ENCODE peak calls at places on chromosomes 11 and 22, in eight cellular contexts. One of them, this sample, is unnamed.

GRCh38 chr11:41659990-41660389 is 200.5 kb upstream of the LRRC4C start:
- DNase-seq in A549: no peak
- DNase-seq in sigmoid colon: no peak
- DNase-seq in gastrocnemius medialis: no peak
- DNase-seq in esophagus squamous epithelium: no peak
- DNase-seq in tibial nerve: no peak
- DNase-seq in HepG2: no peak
- DNase-seq in spleen: no peak
- DNase-seq in this sample: no peak

GRCh38 chr11:65436412-65437032 is 13.9 kb downstream of the NEAT1 start:
- DNase-seq in A549: no peak
- DNase-seq in sigmoid colon: peak
- DNase-seq in gastrocnemius medialis: no peak
- DNase-seq in esophagus squamous epithelium: no peak
- DNase-seq in tibial nerve: no peak
- DNase-seq in HepG2: no peak
- DNase-seq in spleen: no peak
- DNase-seq in this sample: no peak

GRCh38 chr22:41831828-41832552 is 915 bp upstream of the SREBF2 start:
- DNase-seq in A549: no peak
- DNase-seq in sigmoid colon: no peak
- DNase-seq in gastrocnemius medialis: no peak
- DNase-seq in esophagus squamous epithelium: no peak
- DNase-seq in tibial nerve: no peak
- DNase-seq in HepG2: no peak
- DNase-seq in spleen: no peak
- DNase-seq in this sample: no peak

GRCh38 chr11:11782532-11783110 is 59.2 kb upstream of the USP47 start:
- DNase-seq in A549: no peak
- DNase-seq in sigmoid colon: no peak
- DNase-seq in gastrocnemius medialis: peak
- DNase-seq in esophagus squamous epithelium: no peak
- DNase-seq in tibial nerve: no peak
- DNase-seq in HepG2: no peak
- DNase-seq in spleen: no peak
- DNase-seq in this sample: no peak

GRCh38 chr11:77303328-77303727 is 1.8 kb upstream of the GDPD4 start:
- DNase-seq in A549: no peak
- DNase-seq in sigmoid colon: no peak
- DNase-seq in gastrocnemius medialis: no peak
- DNase-seq in esophagus squamous epithelium: no peak
- DNase-seq in tibial nerve: no peak
- DNase-seq in HepG2: no peak
- DNase-seq in spleen: no peak
- DNase-seq in this sample: no peak

GRCh38 chr22:28207281-28208030 is 288.4 kb upstream of the PITPNB start:
- DNase-seq in A549: no peak
- DNase-seq in sigmoid colon: no peak
- DNase-seq in gastrocnemius medialis: no peak
- DNase-seq in esophagus squamous epithelium: no peak
- DNase-seq in tibial nerve: no peak
- DNase-seq in HepG2: no peak
- DNase-seq in spleen: no peak
- DNase-seq in this sample: no peak

GRCh38 chr11:36186340-36186739 is 102.9 kb downstream of the COMMD9 start:
- DNase-seq in A549: no peak
- DNase-seq in sigmoid colon: no peak
- DNase-seq in gastrocnemius medialis: peak
- DNase-seq in esophagus squamous epithelium: no peak
- DNase-seq in tibial nerve: peak
- DNase-seq in HepG2: no peak
- DNase-seq in spleen: no peak
- DNase-seq in this sample: no peak

GRCh38 chr22:40401532-40401931 is 31.1 kb downstream of the SGSM3 start:
- DNase-seq in A549: no peak
- DNase-seq in sigmoid colon: no peak
- DNase-seq in gastrocnemius medialis: no peak
- DNase-seq in esophagus squamous epithelium: no peak
- DNase-seq in tibial nerve: no peak
- DNase-seq in HepG2: no peak
- DNase-seq in spleen: peak
- DNase-seq in this sample: peak

GRCh38 chr11:131499199-131499598 is 128.8 kb downstream of the NTM start:
- DNase-seq in A549: no peak
- DNase-seq in sigmoid colon: no peak
- DNase-seq in gastrocnemius medialis: no peak
- DNase-seq in esophagus squamous epithelium: no peak
- DNase-seq in tibial nerve: no peak
- DNase-seq in HepG2: no peak
- DNase-seq in spleen: no peak
- DNase-seq in this sample: no peak

GRCh38 chr22:25027959-25028840 is 75.7 kb downstream of the KIAA1671 start:
- DNase-seq in A549: peak
- DNase-seq in sigmoid colon: no peak
- DNase-seq in gastrocnemius medialis: no peak
- DNase-seq in esophagus squamous epithelium: no peak
- DNase-seq in tibial nerve: peak
- DNase-seq in HepG2: no peak
- DNase-seq in spleen: no peak
- DNase-seq in this sample: no peak

GRCh38 chr11:72298931-72299330 is 55.0 kb upstream of the PHOX2A start:
- DNase-seq in A549: no peak
- DNase-seq in sigmoid colon: no peak
- DNase-seq in gastrocnemius medialis: no peak
- DNase-seq in esophagus squamous epithelium: no peak
- DNase-seq in tibial nerve: no peak
- DNase-seq in HepG2: no peak
- DNase-seq in spleen: no peak
- DNase-seq in this sample: no peak

GRCh38 chr11:99916078-99916477 is 771.0 kb upstream of the ARHGAP42 start:
- DNase-seq in A549: no peak
- DNase-seq in sigmoid colon: no peak
- DNase-seq in gastrocnemius medialis: no peak
- DNase-seq in esophagus squamous epithelium: no peak
- DNase-seq in tibial nerve: no peak
- DNase-seq in HepG2: no peak
- DNase-seq in spleen: no peak
- DNase-seq in this sample: no peak

DNA sequence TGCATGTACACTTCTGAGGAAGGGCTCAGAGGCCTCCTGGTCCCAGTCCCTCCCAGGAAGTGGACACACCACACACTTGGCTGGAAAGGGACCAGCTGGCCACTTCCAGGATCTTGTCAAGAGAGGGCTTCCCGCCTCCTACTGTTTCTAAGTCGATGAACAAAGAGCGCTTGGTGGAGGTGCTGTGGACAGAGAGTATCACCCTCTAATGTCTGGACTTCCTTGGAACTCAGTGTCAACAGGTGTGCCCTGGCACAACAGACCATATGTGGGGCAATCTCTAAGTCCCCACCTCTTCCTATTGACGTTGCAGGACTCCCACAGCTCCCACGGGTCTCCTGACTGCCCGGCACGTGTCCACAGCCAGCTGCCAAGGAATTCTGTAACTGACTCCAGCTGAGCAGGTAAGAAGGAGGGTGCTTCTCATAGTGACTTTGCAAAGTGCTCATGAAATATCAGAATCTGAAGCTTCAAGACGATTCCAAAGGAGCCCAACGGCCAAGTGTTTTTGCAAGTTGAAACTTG is 16.1 kb downstream of the POU2AF1 start:
- DNase-seq in A549: no peak
- DNase-seq in sigmoid colon: no peak
- DNase-seq in gastrocnemius medialis: no peak
- DNase-seq in esophagus squamous epithelium: no peak
- DNase-seq in tibial nerve: no peak
- DNase-seq in HepG2: no peak
- DNase-seq in spleen: no peak
- DNase-seq in this sample: no peak
- TF ChIP-seq POLR2A in A549: no peak
- TF ChIP-seq POLR2A in sigmoid colon: no peak
- TF ChIP-seq POLR2A in gastrocnemius medialis: no peak
- TF ChIP-seq POLR2A in esophagus squamous epithelium: no peak
- TF ChIP-seq POLR2A in tibial nerve: no peak
- TF ChIP-seq POLR2A in HepG2: no peak
- TF ChIP-seq POLR2A in spleen: no peak
- TF ChIP-seq POLR2A in this sample: no peak

GRCh38 chr11:128630367-128631230 is 43.2 kb upstream of the ETS1 start:
- DNase-seq in A549: peak
- DNase-seq in sigmoid colon: peak
- DNase-seq in gastrocnemius medialis: peak
- DNase-seq in esophagus squamous epithelium: peak
- DNase-seq in tibial nerve: peak
- DNase-seq in HepG2: peak
- DNase-seq in spleen: peak
- DNase-seq in this sample: peak
- H3K4me3 ChIP-seq in A549: no peak
- H3K4me3 ChIP-seq in sigmoid colon: no peak
- H3K4me3 ChIP-seq in gastrocnemius medialis: no peak
- H3K4me3 ChIP-seq in esophagus squamous epithelium: no peak
- H3K4me3 ChIP-seq in tibial nerve: no peak
- H3K4me3 ChIP-seq in HepG2: no peak
- H3K4me3 ChIP-seq in spleen: no peak
- H3K4me3 ChIP-seq in this sample: no peak

GRCh38 chr22:29689872-29690213 is 30.0 kb upstream of the CABP7 start:
- DNase-seq in A549: peak
- DNase-seq in sigmoid colon: no peak
- DNase-seq in gastrocnemius medialis: peak
- DNase-seq in esophagus squamous epithelium: no peak
- DNase-seq in tibial nerve: peak
- DNase-seq in HepG2: peak
- DNase-seq in spleen: peak
- DNase-seq in this sample: no peak
- TF ChIP-seq CTCF in A549: peak
- TF ChIP-seq CTCF in sigmoid colon: peak
- TF ChIP-seq CTCF in gastrocnemius medialis: peak
- TF ChIP-seq CTCF in esophagus squamous epithelium: peak
- TF ChIP-seq CTCF in tibial nerve: peak
- TF ChIP-seq CTCF in HepG2: peak
- TF ChIP-seq CTCF in spleen: peak
- TF ChIP-seq CTCF in this sample: no peak

DNA sequence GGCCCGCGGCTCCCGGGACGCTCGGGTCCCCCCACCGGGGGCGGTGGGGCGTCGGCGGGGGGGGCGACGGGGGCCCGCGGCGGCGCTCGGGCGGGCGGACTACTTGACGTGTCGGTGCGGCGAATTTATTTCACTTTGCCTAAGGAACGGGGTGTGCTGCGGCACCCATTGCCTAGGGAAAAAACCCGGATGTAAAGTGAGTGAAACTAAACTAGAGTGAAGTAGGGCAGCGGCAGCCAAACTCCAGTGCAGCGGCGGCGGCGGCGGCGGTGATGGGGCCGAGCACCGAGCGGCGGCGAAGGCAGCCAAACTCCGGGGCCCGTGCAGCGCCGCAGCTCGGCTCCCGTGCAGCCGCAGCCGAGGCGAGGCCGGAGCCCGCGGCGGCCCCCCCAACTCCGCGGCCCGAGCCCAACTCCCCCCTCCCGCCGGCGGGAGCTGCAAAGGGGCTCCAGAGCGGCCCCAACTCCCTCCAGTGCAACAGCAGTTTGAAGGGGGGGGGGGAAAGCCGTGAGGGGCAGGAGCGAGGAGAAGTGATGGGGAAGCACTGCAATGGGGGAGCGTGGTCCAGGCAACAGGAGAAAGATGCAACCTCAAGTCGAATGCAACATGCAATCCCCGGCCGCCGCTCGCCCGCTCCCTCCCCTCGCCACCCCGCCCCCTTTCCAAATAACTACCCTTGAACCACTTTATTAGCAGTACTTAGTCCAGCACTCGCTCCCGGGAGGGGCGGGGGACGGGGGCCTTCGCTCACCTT is 647 bp upstream of the PHF21A start:
- DNase-seq in A549: peak
- DNase-seq in sigmoid colon: peak
- DNase-seq in gastrocnemius medialis: peak
- DNase-seq in esophagus squamous epithelium: no peak
- DNase-seq in tibial nerve: peak
- DNase-seq in HepG2: peak
- DNase-seq in spleen: peak
- DNase-seq in this sample: peak
- TF ChIP-seq POLR2A in A549: peak
- TF ChIP-seq POLR2A in sigmoid colon: no peak
- TF ChIP-seq POLR2A in gastrocnemius medialis: peak
- TF ChIP-seq POLR2A in esophagus squamous epithelium: peak
- TF ChIP-seq POLR2A in tibial nerve: no peak
- TF ChIP-seq POLR2A in HepG2: peak
- TF ChIP-seq POLR2A in spleen: no peak
- TF ChIP-seq POLR2A in this sample: no peak

DNA sequence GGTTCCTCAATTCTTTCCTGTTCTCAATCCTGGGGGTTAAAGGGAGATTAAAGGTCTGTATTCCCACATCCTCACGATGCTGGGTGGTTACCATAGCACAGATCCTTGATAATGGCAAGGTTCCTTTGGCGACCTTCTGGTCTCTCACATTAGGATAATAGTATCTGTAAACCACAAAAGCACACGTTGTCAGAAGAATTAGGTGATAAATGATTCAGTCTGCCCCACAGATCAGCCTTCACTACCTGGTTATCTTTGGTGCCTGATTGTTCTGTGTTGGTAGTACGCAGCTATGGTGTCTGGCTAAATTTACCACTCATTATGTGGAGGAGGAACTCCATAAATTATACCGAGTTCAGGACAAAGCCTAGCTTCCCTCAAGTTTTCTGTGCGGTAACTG is 78.4 kb downstream of the C2CD3 start:
- DNase-seq in A549: no peak
- DNase-seq in sigmoid colon: no peak
- DNase-seq in gastrocnemius medialis: no peak
- DNase-seq in esophagus squamous epithelium: no peak
- DNase-seq in tibial nerve: no peak
- DNase-seq in HepG2: no peak
- DNase-seq in spleen: no peak
- DNase-seq in this sample: no peak
- H3K4me3 ChIP-seq in A549: no peak
- H3K4me3 ChIP-seq in sigmoid colon: no peak
- H3K4me3 ChIP-seq in gastrocnemius medialis: no peak
- H3K4me3 ChIP-seq in esophagus squamous epithelium: no peak
- H3K4me3 ChIP-seq in tibial nerve: no peak
- H3K4me3 ChIP-seq in HepG2: no peak
- H3K4me3 ChIP-seq in spleen: no peak
- H3K4me3 ChIP-seq in this sample: no peak

GRCh38 chr11:8914661-8915018 is 3.7 kb downstream of the AKIP1 start:
- DNase-seq in A549: no peak
- DNase-seq in sigmoid colon: no peak
- DNase-seq in gastrocnemius medialis: no peak
- DNase-seq in esophagus squamous epithelium: no peak
- DNase-seq in tibial nerve: no peak
- DNase-seq in HepG2: no peak
- DNase-seq in spleen: no peak
- DNase-seq in this sample: no peak
- TF ChIP-seq CTCF in A549: peak
- TF ChIP-seq CTCF in sigmoid colon: peak
- TF ChIP-seq CTCF in gastrocnemius medialis: no peak
- TF ChIP-seq CTCF in esophagus squamous epithelium: no peak
- TF ChIP-seq CTCF in tibial nerve: peak
- TF ChIP-seq CTCF in HepG2: no peak
- TF ChIP-seq CTCF in spleen: no peak
- TF ChIP-seq CTCF in this sample: no peak

GRCh38 chr11:46242961-46243795 is 34.3 kb upstream of the CREB3L1 start:
- DNase-seq in A549: peak
- DNase-seq in sigmoid colon: peak
- DNase-seq in gastrocnemius medialis: peak
- DNase-seq in esophagus squamous epithelium: peak
- DNase-seq in tibial nerve: peak
- DNase-seq in HepG2: peak
- DNase-seq in spleen: peak
- DNase-seq in this sample: peak
- TF ChIP-seq POLR2A in A549: peak
- TF ChIP-seq POLR2A in sigmoid colon: peak
- TF ChIP-seq POLR2A in gastrocnemius medialis: peak
- TF ChIP-seq POLR2A in esophagus squamous epithelium: peak
- TF ChIP-seq POLR2A in tibial nerve: peak
- TF ChIP-seq POLR2A in HepG2: peak
- TF ChIP-seq POLR2A in spleen: no peak
- TF ChIP-seq POLR2A in this sample: no peak

This sample was measured in lower leg skin.